ENCODE peak calls at places on chromosome 9, in five cellular contexts. O, I, C, F and D are unnamed samples.

GRCh38 chr9:2729003-2729402 is 11.7 kb downstream of the KCNV2 start:
- DNase-seq in I (no peak), O (no peak), F (no peak), C (no peak), D (no peak)

GRCh38 chr9:76591256-76591950 is 132.4 kb downstream of the GCNT1 start:
- DNase-seq in I (no peak), O (no peak), F (no peak), C (no peak), D (no peak)

GRCh38 chr9:35490910-35491465 is 1.1 kb downstream of the RUSC2 start:
- DNase-seq in O (no peak), F (no peak), C (no peak), I (no peak), D (no peak)

GRCh38 chr9:106799146-106799545 is 63.8 kb upstream of the ZNF462 start:
- DNase-seq in I (no peak), C (no peak), F (no peak), O (peak; percentile 66), D (no peak)

GRCh38 chr9:69476016-69476415 is 151.0 kb downstream of the ENTREP1 start:
- DNase-seq in C (no peak), O (no peak), F (no peak), I (no peak), D (no peak)

GRCh38 chr9:97511762-97512429 is 10.4 kb downstream of the TMOD1 start:
- DNase-seq in O (no peak), I (no peak), F (no peak), C (no peak), D (no peak)

GRCh38 chr9:19550009-19550408 is 141.2 kb downstream of the ACER2 start:
- DNase-seq in I (no peak), C (no peak), F (no peak), O (no peak), D (no peak)

GRCh38 chr9:27151693-27152397 is 42.8 kb downstream of the TEK start:
- DNase-seq in I (no peak), O (peak; percentile 41), F (no peak), C (no peak), D (no peak)